ENCODE peak calls at places on chromosomes 12 and 14, in five cellular contexts. One of them, this sample, is unnamed.

GRCh38 chr12:96403870-96404269 is 3.6 kb upstream of the CDK17 start:
- DNase-seq in activated naive CD4-positive, alpha-beta T cell treated with anti-CD3 and anti-CD28 coated beads, Interleukin-2, amount 50 U/mL, for 16 hours: no peak
- DNase-seq in activated CD4-positive, alpha-beta T cell treated with anti-CD3 and anti-CD28 coated beads, Interleukin-2, amount 10 ng/mL, durations not matched to agents 7 days and 5 days: no peak
- DNase-seq in bronchial epithelial cell: no peak
- DNase-seq in activated T-cell treated with anti-CD3 and anti-CD28 coated beads, Interleukin-2, amount 50 U/mL, for 72 hours: no peak
- DNase-seq in this sample: no peak

GRCh38 chr14:106694638-106695393 is 1168.4 kb downstream of the TMEM121 start:
- DNase-seq in activated naive CD4-positive, alpha-beta T cell treated with anti-CD3 and anti-CD28 coated beads, Interleukin-2, amount 50 U/mL, for 16 hours: peak
- DNase-seq in activated CD4-positive, alpha-beta T cell treated with anti-CD3 and anti-CD28 coated beads, Interleukin-2, amount 10 ng/mL, durations not matched to agents 7 days and 5 days: peak
- DNase-seq in bronchial epithelial cell: peak
- DNase-seq in activated T-cell treated with anti-CD3 and anti-CD28 coated beads, Interleukin-2, amount 50 U/mL, for 72 hours: peak
- DNase-seq in this sample: no peak

GRCh38 chr12:55965240-55965639 is 602 bp downstream of the PMEL start:
- DNase-seq in activated naive CD4-positive, alpha-beta T cell treated with anti-CD3 and anti-CD28 coated beads, Interleukin-2, amount 50 U/mL, for 16 hours: no peak
- DNase-seq in activated CD4-positive, alpha-beta T cell treated with anti-CD3 and anti-CD28 coated beads, Interleukin-2, amount 10 ng/mL, durations not matched to agents 7 days and 5 days: no peak
- DNase-seq in bronchial epithelial cell: no peak
- DNase-seq in activated T-cell treated with anti-CD3 and anti-CD28 coated beads, Interleukin-2, amount 50 U/mL, for 72 hours: no peak
- DNase-seq in this sample: no peak

GRCh38 chr14:92692822-92693226 is 55.6 kb downstream of the LGMN start:
- DNase-seq in activated naive CD4-positive, alpha-beta T cell treated with anti-CD3 and anti-CD28 coated beads, Interleukin-2, amount 50 U/mL, for 16 hours: peak
- DNase-seq in activated CD4-positive, alpha-beta T cell treated with anti-CD3 and anti-CD28 coated beads, Interleukin-2, amount 10 ng/mL, durations not matched to agents 7 days and 5 days: no peak
- DNase-seq in bronchial epithelial cell: peak
- DNase-seq in activated T-cell treated with anti-CD3 and anti-CD28 coated beads, Interleukin-2, amount 50 U/mL, for 72 hours: no peak
- DNase-seq in this sample: peak

GRCh38 chr14:98945611-98946570 is 326.1 kb downstream of the BCL11B start:
- DNase-seq in activated naive CD4-positive, alpha-beta T cell treated with anti-CD3 and anti-CD28 coated beads, Interleukin-2, amount 50 U/mL, for 16 hours: no peak
- DNase-seq in activated CD4-positive, alpha-beta T cell treated with anti-CD3 and anti-CD28 coated beads, Interleukin-2, amount 10 ng/mL, durations not matched to agents 7 days and 5 days: no peak
- DNase-seq in bronchial epithelial cell: no peak
- DNase-seq in activated T-cell treated with anti-CD3 and anti-CD28 coated beads, Interleukin-2, amount 50 U/mL, for 72 hours: no peak
- DNase-seq in this sample: no peak

GRCh38 chr12:104458645-104459555 is 2.2 kb downstream of the CHST11 start:
- DNase-seq in activated naive CD4-positive, alpha-beta T cell treated with anti-CD3 and anti-CD28 coated beads, Interleukin-2, amount 50 U/mL, for 16 hours: no peak
- DNase-seq in activated CD4-positive, alpha-beta T cell treated with anti-CD3 and anti-CD28 coated beads, Interleukin-2, amount 10 ng/mL, durations not matched to agents 7 days and 5 days: peak
- DNase-seq in bronchial epithelial cell: peak
- DNase-seq in activated T-cell treated with anti-CD3 and anti-CD28 coated beads, Interleukin-2, amount 50 U/mL, for 72 hours: peak
- DNase-seq in this sample: peak

GRCh38 chr12:13962699-13963098 is 18.7 kb downstream of the GRIN2B start:
- DNase-seq in activated naive CD4-positive, alpha-beta T cell treated with anti-CD3 and anti-CD28 coated beads, Interleukin-2, amount 50 U/mL, for 16 hours: no peak
- DNase-seq in activated CD4-positive, alpha-beta T cell treated with anti-CD3 and anti-CD28 coated beads, Interleukin-2, amount 10 ng/mL, durations not matched to agents 7 days and 5 days: no peak
- DNase-seq in bronchial epithelial cell: no peak
- DNase-seq in activated T-cell treated with anti-CD3 and anti-CD28 coated beads, Interleukin-2, amount 50 U/mL, for 72 hours: no peak
- DNase-seq in this sample: no peak

GRCh38 chr12:67721216-67721615 is 72.7 kb downstream of the DYRK2 start:
- DNase-seq in activated naive CD4-positive, alpha-beta T cell treated with anti-CD3 and anti-CD28 coated beads, Interleukin-2, amount 50 U/mL, for 16 hours: no peak
- DNase-seq in activated CD4-positive, alpha-beta T cell treated with anti-CD3 and anti-CD28 coated beads, Interleukin-2, amount 10 ng/mL, durations not matched to agents 7 days and 5 days: no peak
- DNase-seq in bronchial epithelial cell: no peak
- DNase-seq in activated T-cell treated with anti-CD3 and anti-CD28 coated beads, Interleukin-2, amount 50 U/mL, for 72 hours: no peak
- DNase-seq in this sample: no peak

GRCh38 chr12:109710747-109711595 is 2.7 kb upstream of the FAM222A start:
- DNase-seq in activated naive CD4-positive, alpha-beta T cell treated with anti-CD3 and anti-CD28 coated beads, Interleukin-2, amount 50 U/mL, for 16 hours: no peak
- DNase-seq in activated CD4-positive, alpha-beta T cell treated with anti-CD3 and anti-CD28 coated beads, Interleukin-2, amount 10 ng/mL, durations not matched to agents 7 days and 5 days: no peak
- DNase-seq in bronchial epithelial cell: peak
- DNase-seq in activated T-cell treated with anti-CD3 and anti-CD28 coated beads, Interleukin-2, amount 50 U/mL, for 72 hours: no peak
- DNase-seq in this sample: no peak

GRCh38 chr12:59632408-59632807 is 36.6 kb downstream of the SLC16A7 start:
- DNase-seq in activated naive CD4-positive, alpha-beta T cell treated with anti-CD3 and anti-CD28 coated beads, Interleukin-2, amount 50 U/mL, for 16 hours: no peak
- DNase-seq in activated CD4-positive, alpha-beta T cell treated with anti-CD3 and anti-CD28 coated beads, Interleukin-2, amount 10 ng/mL, durations not matched to agents 7 days and 5 days: no peak
- DNase-seq in bronchial epithelial cell: no peak
- DNase-seq in activated T-cell treated with anti-CD3 and anti-CD28 coated beads, Interleukin-2, amount 50 U/mL, for 72 hours: no peak
- DNase-seq in this sample: no peak

GRCh38 chr14:75857199-75857598 is 124.6 kb downstream of the TGFB3 start:
- DNase-seq in activated naive CD4-positive, alpha-beta T cell treated with anti-CD3 and anti-CD28 coated beads, Interleukin-2, amount 50 U/mL, for 16 hours: no peak
- DNase-seq in activated CD4-positive, alpha-beta T cell treated with anti-CD3 and anti-CD28 coated beads, Interleukin-2, amount 10 ng/mL, durations not matched to agents 7 days and 5 days: no peak
- DNase-seq in bronchial epithelial cell: no peak
- DNase-seq in activated T-cell treated with anti-CD3 and anti-CD28 coated beads, Interleukin-2, amount 50 U/mL, for 72 hours: no peak
- DNase-seq in this sample: no peak

GRCh38 chr12:124741211-124741610 is 122.5 kb downstream of the SCARB1 start:
- DNase-seq in activated naive CD4-positive, alpha-beta T cell treated with anti-CD3 and anti-CD28 coated beads, Interleukin-2, amount 50 U/mL, for 16 hours: no peak
- DNase-seq in activated CD4-positive, alpha-beta T cell treated with anti-CD3 and anti-CD28 coated beads, Interleukin-2, amount 10 ng/mL, durations not matched to agents 7 days and 5 days: no peak
- DNase-seq in bronchial epithelial cell: no peak
- DNase-seq in activated T-cell treated with anti-CD3 and anti-CD28 coated beads, Interleukin-2, amount 50 U/mL, for 72 hours: no peak
- DNase-seq in this sample: no peak

GRCh38 chr14:103402700-103403099 is 17.5 kb downstream of the MARK3 start:
- DNase-seq in activated naive CD4-positive, alpha-beta T cell treated with anti-CD3 and anti-CD28 coated beads, Interleukin-2, amount 50 U/mL, for 16 hours: no peak
- DNase-seq in activated CD4-positive, alpha-beta T cell treated with anti-CD3 and anti-CD28 coated beads, Interleukin-2, amount 10 ng/mL, durations not matched to agents 7 days and 5 days: no peak
- DNase-seq in bronchial epithelial cell: peak
- DNase-seq in activated T-cell treated with anti-CD3 and anti-CD28 coated beads, Interleukin-2, amount 50 U/mL, for 72 hours: no peak
- DNase-seq in this sample: no peak

GRCh38 chr12:95554532-95555071 is 3.3 kb upstream of the USP44 start:
- DNase-seq in activated naive CD4-positive, alpha-beta T cell treated with anti-CD3 and anti-CD28 coated beads, Interleukin-2, amount 50 U/mL, for 16 hours: no peak
- DNase-seq in activated CD4-positive, alpha-beta T cell treated with anti-CD3 and anti-CD28 coated beads, Interleukin-2, amount 10 ng/mL, durations not matched to agents 7 days and 5 days: no peak
- DNase-seq in bronchial epithelial cell: no peak
- DNase-seq in activated T-cell treated with anti-CD3 and anti-CD28 coated beads, Interleukin-2, amount 50 U/mL, for 72 hours: no peak
- DNase-seq in this sample: no peak

GRCh38 chr14:66056926-66057552 is 429.1 kb upstream of the CCDC196 start:
- DNase-seq in activated naive CD4-positive, alpha-beta T cell treated with anti-CD3 and anti-CD28 coated beads, Interleukin-2, amount 50 U/mL, for 16 hours: no peak
- DNase-seq in activated CD4-positive, alpha-beta T cell treated with anti-CD3 and anti-CD28 coated beads, Interleukin-2, amount 10 ng/mL, durations not matched to agents 7 days and 5 days: no peak
- DNase-seq in bronchial epithelial cell: no peak
- DNase-seq in activated T-cell treated with anti-CD3 and anti-CD28 coated beads, Interleukin-2, amount 50 U/mL, for 72 hours: no peak
- DNase-seq in this sample: no peak

GRCh38 chr12:15996254-15996653 is 85.1 kb downstream of the DERA start:
- DNase-seq in activated naive CD4-positive, alpha-beta T cell treated with anti-CD3 and anti-CD28 coated beads, Interleukin-2, amount 50 U/mL, for 16 hours: no peak
- DNase-seq in activated CD4-positive, alpha-beta T cell treated with anti-CD3 and anti-CD28 coated beads, Interleukin-2, amount 10 ng/mL, durations not matched to agents 7 days and 5 days: no peak
- DNase-seq in bronchial epithelial cell: no peak
- DNase-seq in activated T-cell treated with anti-CD3 and anti-CD28 coated beads, Interleukin-2, amount 50 U/mL, for 72 hours: no peak
- DNase-seq in this sample: no peak

GRCh38 chr14:100304825-100305445 is 1.3 kb downstream of the SLC25A29 start:
- DNase-seq in activated naive CD4-positive, alpha-beta T cell treated with anti-CD3 and anti-CD28 coated beads, Interleukin-2, amount 50 U/mL, for 16 hours: no peak
- DNase-seq in activated CD4-positive, alpha-beta T cell treated with anti-CD3 and anti-CD28 coated beads, Interleukin-2, amount 10 ng/mL, durations not matched to agents 7 days and 5 days: no peak
- DNase-seq in bronchial epithelial cell: peak
- DNase-seq in activated T-cell treated with anti-CD3 and anti-CD28 coated beads, Interleukin-2, amount 50 U/mL, for 72 hours: no peak
- DNase-seq in this sample: peak

GRCh38 chr12:131385313-131386166 is 325.4 kb upstream of the SFSWAP start:
- DNase-seq in activated naive CD4-positive, alpha-beta T cell treated with anti-CD3 and anti-CD28 coated beads, Interleukin-2, amount 50 U/mL, for 16 hours: no peak
- DNase-seq in activated CD4-positive, alpha-beta T cell treated with anti-CD3 and anti-CD28 coated beads, Interleukin-2, amount 10 ng/mL, durations not matched to agents 7 days and 5 days: no peak
- DNase-seq in bronchial epithelial cell: no peak
- DNase-seq in activated T-cell treated with anti-CD3 and anti-CD28 coated beads, Interleukin-2, amount 50 U/mL, for 72 hours: no peak
- DNase-seq in this sample: no peak

GRCh38 chr14:37087520-37087919 is 84.9 kb downstream of the SLC25A21 start:
- DNase-seq in activated naive CD4-positive, alpha-beta T cell treated with anti-CD3 and anti-CD28 coated beads, Interleukin-2, amount 50 U/mL, for 16 hours: no peak
- DNase-seq in activated CD4-positive, alpha-beta T cell treated with anti-CD3 and anti-CD28 coated beads, Interleukin-2, amount 10 ng/mL, durations not matched to agents 7 days and 5 days: no peak
- DNase-seq in bronchial epithelial cell: no peak
- DNase-seq in activated T-cell treated with anti-CD3 and anti-CD28 coated beads, Interleukin-2, amount 50 U/mL, for 72 hours: no peak
- DNase-seq in this sample: no peak

GRCh38 chr14:99564256-99564902 is 39.6 kb downstream of the CCDC85C start:
- DNase-seq in activated naive CD4-positive, alpha-beta T cell treated with anti-CD3 and anti-CD28 coated beads, Interleukin-2, amount 50 U/mL, for 16 hours: no peak
- DNase-seq in activated CD4-positive, alpha-beta T cell treated with anti-CD3 and anti-CD28 coated beads, Interleukin-2, amount 10 ng/mL, durations not matched to agents 7 days and 5 days: no peak
- DNase-seq in bronchial epithelial cell: no peak
- DNase-seq in activated T-cell treated with anti-CD3 and anti-CD28 coated beads, Interleukin-2, amount 50 U/mL, for 72 hours: no peak
- DNase-seq in this sample: peak

GRCh38 chr12:103771466-103771865 is 69.6 kb downstream of the NT5DC3 start:
- DNase-seq in activated naive CD4-positive, alpha-beta T cell treated with anti-CD3 and anti-CD28 coated beads, Interleukin-2, amount 50 U/mL, for 16 hours: no peak
- DNase-seq in activated CD4-positive, alpha-beta T cell treated with anti-CD3 and anti-CD28 coated beads, Interleukin-2, amount 10 ng/mL, durations not matched to agents 7 days and 5 days: no peak
- DNase-seq in bronchial epithelial cell: peak
- DNase-seq in activated T-cell treated with anti-CD3 and anti-CD28 coated beads, Interleukin-2, amount 50 U/mL, for 72 hours: peak
- DNase-seq in this sample: no peak

GRCh38 chr14:32080001-32080510 is 3.0 kb downstream of the ARHGAP5 start:
- DNase-seq in activated naive CD4-positive, alpha-beta T cell treated with anti-CD3 and anti-CD28 coated beads, Interleukin-2, amount 50 U/mL, for 16 hours: no peak
- DNase-seq in activated CD4-positive, alpha-beta T cell treated with anti-CD3 and anti-CD28 coated beads, Interleukin-2, amount 10 ng/mL, durations not matched to agents 7 days and 5 days: no peak
- DNase-seq in bronchial epithelial cell: no peak
- DNase-seq in activated T-cell treated with anti-CD3 and anti-CD28 coated beads, Interleukin-2, amount 50 U/mL, for 72 hours: no peak
- DNase-seq in this sample: no peak

GRCh38 chr12:68276400-68276930 is 23.1 kb upstream of the IL22 start:
- DNase-seq in activated naive CD4-positive, alpha-beta T cell treated with anti-CD3 and anti-CD28 coated beads, Interleukin-2, amount 50 U/mL, for 16 hours: no peak
- DNase-seq in activated CD4-positive, alpha-beta T cell treated with anti-CD3 and anti-CD28 coated beads, Interleukin-2, amount 10 ng/mL, durations not matched to agents 7 days and 5 days: no peak
- DNase-seq in bronchial epithelial cell: no peak
- DNase-seq in activated T-cell treated with anti-CD3 and anti-CD28 coated beads, Interleukin-2, amount 50 U/mL, for 72 hours: no peak
- DNase-seq in this sample: no peak